ENCODE peak calls at places on chromosomes 5 and 9, in eight cellular contexts. R is M059J; M is adrenal gland; E is kidney tubule cell; J is CD4-positive, alpha-beta memory T cell; X is activated naive CD4-positive, alpha-beta T cell treated with Interleukin-2 at 50 U/mL for 16 hours; D is cardiac muscle cell; S is stimulated activated CD8-positive, alpha-beta memory T cell treated with anti-CD3 and anti-CD28 coated beads, Interleukin-2, amount 100 ng/mL, for 48 hours. Z is an unnamed sample.
A peak's percentile ranks its signal among the peaks of the same experiment; 100 is the strongest.

GRCh38 chr5:25688156-25688555 is 1043.4 kb upstream of the CDH10 start:
- DNase-seq in S (no peak), R (no peak), M (no peak), D (no peak), J (no peak), X (no peak), E (no peak), Z (no peak)

GRCh38 chr5:168592014-168592368 is 12.8 kb upstream of the PANK3 start:
- DNase-seq in X (no peak), S (no peak), J (no peak), R (no peak), E (peak; percentile 27), M (peak; percentile 79), D (no peak), Z (no peak)

GRCh38 chr9:124818431-124819281 is 34.6 kb upstream of the WDR38 start:
- DNase-seq in J (no peak), S (no peak), D (no peak), R (peak; percentile 97), X (no peak), E (peak; percentile 80), M (peak; percentile 83), Z (no peak)

GRCh38 chr9:116900543-116900942 is 213.4 kb downstream of the TRIM32 start:
- DNase-seq in X (no peak), D (no peak), S (no peak), E (no peak), R (peak; percentile 20), J (no peak), M (no peak), Z (no peak)

GRCh38 chr5:41371741-41372140 is 138.7 kb downstream of the PLCXD3 start:
- DNase-seq in X (no peak), M (no peak), D (no peak), E (peak; percentile 74), R (peak; percentile 81), J (no peak), S (no peak), Z (no peak)

GRCh38 chr5:157295247-157295646 is 29.3 kb downstream of the CYFIP2 start:
- DNase-seq in R (no peak), E (no peak), M (no peak), D (no peak), J (no peak), X (no peak), S (no peak), Z (no peak)

GRCh38 chr5:169864483-169864882 is 115.8 kb downstream of the INSYN2B start:
- DNase-seq in E (no peak), J (no peak), X (no peak), R (no peak), D (no peak), M (no peak), S (no peak), Z (no peak)

GRCh38 chr5:149471406-149472183 is 79.6 kb downstream of the CSNK1A1 start:
- DNase-seq in E (peak; percentile 81), J (no peak), R (peak; percentile 34), M (no peak), D (no peak), X (no peak), S (no peak), Z (no peak)

GRCh38 chr5:1437452-1437851 is 7.8 kb downstream of the SLC6A3 start:
- DNase-seq in D (no peak), X (no peak), M (no peak), S (no peak), R (peak; percentile 55), E (peak; percentile 50), J (no peak), Z (peak; percentile 13)

GRCh38 chr9:126411948-126412284 is 85.3 kb downstream of the MVB12B start:
- DNase-seq in S (no peak), R (no peak), D (no peak), M (no peak), E (no peak), J (no peak), X (no peak), Z (no peak)

GRCh38 chr9:126516936-126517750 is 96.6 kb upstream of the LMX1B start:
- DNase-seq in S (peak; percentile 51), X (peak; percentile 60), J (no peak), M (peak; percentile 38), D (peak; percentile 48), E (peak; percentile 42), R (peak; percentile 90), Z (peak; percentile 64)